ENCODE peak calls at places on chromosomes 16 and 17, in four cellular contexts. P, Y, N and V are unnamed samples.

GRCh38 chr17:35577826-35578194 is 561 bp downstream of the PEX12 start:
- DNase-seq in Y (no peak), N (no peak), P (peak; percentile 51), V (no peak)

GRCh38 chr16:25922438-25922837 is 230.7 kb downstream of the HS3ST4 start:
- DNase-seq in Y (no peak), P (no peak), N (no peak), V (no peak)

GRCh38 chr17:19718613-19719364 is 2.4 kb upstream of the SLC47A2 start:
- DNase-seq in Y (no peak), P (peak; percentile 15), N (no peak), V (no peak)

GRCh38 chr17:3770471-3770870 is 30.5 kb downstream of the ITGAE start:
- DNase-seq in Y (no peak), P (no peak), N (no peak), V (no peak)

GRCh38 chr16:19001788-19002187 is 18.1 kb downstream of the TMC7 start:
- DNase-seq in N (no peak), P (no peak), Y (no peak), V (no peak)

GRCh38 chr16:3127745-3128144 is 7.1 kb upstream of the ZNF213 start:
- DNase-seq in Y (no peak), N (no peak), P (no peak), V (no peak)

GRCh38 chr17:47957591-47958490 is at the start of gene PRR15L:
- DNase-seq in P (no peak), N (no peak), Y (no peak), V (no peak)

GRCh38 chr16:84553873-84554399 is 49.5 kb upstream of the MEAK7 start:
- DNase-seq in Y (no peak), P (no peak), N (no peak), V (no peak)

GRCh38 chr17:60863892-60864673 is 186.4 kb downstream of the BCAS3 start:
- DNase-seq in Y (no peak), N (no peak), P (no peak), V (peak; percentile 47)

GRCh38 chr16:67482260-67482924 is 955 bp downstream of the AGRP start:
- DNase-seq in P (no peak), N (no peak), Y (no peak), V (no peak)

GRCh38 chr16:82653550-82654511 is 27.1 kb downstream of the CDH13 start:
- DNase-seq in Y (no peak), N (peak; percentile 90), P (peak; percentile 5), V (no peak)

GRCh38 chr17:56316604-56317003 is 163.3 kb downstream of the ANKFN1 start:
- DNase-seq in P (no peak), N (no peak), Y (no peak), V (no peak)

GRCh38 chr17:31115168-31115567 is 20.4 kb downstream of the NF1 start:
- DNase-seq in P (no peak), Y (no peak), N (no peak), V (no peak)

GRCh38 chr17:38572665-38573365 is 32.9 kb downstream of the SRCIN1 start:
- DNase-seq in Y (peak; percentile 59), P (peak; percentile 24), N (no peak), V (no peak)

GRCh38 chr17:4945176-4945943 is 3.0 kb downstream of the PFN1 start:
- DNase-seq in N (peak; percentile 65), P (peak; percentile 87), Y (no peak), V (peak; percentile 67)

GRCh38 chr16:68490829-68491575 is 42.7 kb upstream of the SMPD3 start:
- DNase-seq in Y (peak; percentile 49), N (no peak), P (no peak), V (no peak)

GRCh38 chr17:9350083-9350482 is 225.5 kb downstream of the STX8 start:
- DNase-seq in P (no peak), N (no peak), Y (no peak), V (no peak)

GRCh38 chr16:81558444-81559175 is 114.0 kb downstream of the CMIP start:
- DNase-seq in P (peak; percentile 42), Y (no peak), N (no peak), V (no peak)

GRCh38 chr17:60901222-60901621 is 223.6 kb downstream of the BCAS3 start:
- DNase-seq in P (no peak), Y (no peak), N (no peak), V (no peak)

GRCh38 chr17:76709077-76709950 is 1.5 kb downstream of the MXRA7 start:
- DNase-seq in Y (no peak), P (peak; percentile 55), N (no peak), V (no peak)

GRCh38 chr16:66521951-66522771 is 27.8 kb downstream of the TK2 start:
- DNase-seq in N (peak; percentile 86), Y (peak; percentile 35), P (peak; percentile 77), V (peak; percentile 94)

GRCh38 chr17:27514595-27515413 is 58.6 kb downstream of the KSR1 start:
- DNase-seq in Y (no peak), N (no peak), P (no peak), V (no peak)

GRCh38 chr17:27512511-27513346 is 56.5 kb downstream of the KSR1 start:
- DNase-seq in Y (no peak), N (no peak), P (no peak), V (no peak)

GRCh38 chr17:27511154-27511553 is 54.9 kb downstream of the KSR1 start:
- DNase-seq in P (no peak), Y (no peak), N (no peak), V (no peak)

GRCh38 chr17:27511921-27512320 is 55.7 kb downstream of the KSR1 start:
- DNase-seq in P (no peak), N (no peak), Y (no peak), V (no peak)

GRCh38 chr17:27513849-27514248 is 57.6 kb downstream of the KSR1 start:
- DNase-seq in P (no peak), Y (no peak), N (no peak), V (no peak)
- TF ChIP-seq SPI1 in P (no peak), Y (no peak), N (no peak), V (no peak)

DNA sequence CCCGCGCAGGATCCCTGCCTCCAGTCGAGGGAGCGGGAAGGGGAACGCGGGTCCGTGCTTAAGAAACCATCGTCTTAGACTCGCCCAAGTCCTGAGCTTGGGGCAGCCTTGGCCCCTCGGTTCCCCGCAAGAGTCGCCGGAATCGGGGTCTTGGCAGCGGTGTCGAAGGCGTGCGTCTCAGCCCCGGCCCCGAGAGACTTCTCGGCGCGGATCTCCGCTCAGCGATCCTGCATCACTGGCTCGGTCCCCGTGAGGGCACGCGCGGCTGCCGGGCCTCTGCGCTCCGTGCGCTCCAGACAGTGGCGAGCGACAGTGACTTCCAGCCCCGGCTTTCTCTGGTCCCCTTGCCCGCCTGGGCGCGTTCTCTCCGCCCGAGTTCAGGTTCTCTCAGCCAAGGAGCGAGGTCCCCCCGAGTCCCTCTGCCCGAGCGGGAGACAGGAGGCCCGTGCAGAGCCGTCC is 383 bp downstream of the HS3ST3A1 start:
- DNase-seq in Y (peak; percentile 9), N (no peak), P (no peak), V (no peak)
- TF ChIP-seq SPI1 in Y (no peak), N (no peak), P (no peak), V (no peak)

DNA sequence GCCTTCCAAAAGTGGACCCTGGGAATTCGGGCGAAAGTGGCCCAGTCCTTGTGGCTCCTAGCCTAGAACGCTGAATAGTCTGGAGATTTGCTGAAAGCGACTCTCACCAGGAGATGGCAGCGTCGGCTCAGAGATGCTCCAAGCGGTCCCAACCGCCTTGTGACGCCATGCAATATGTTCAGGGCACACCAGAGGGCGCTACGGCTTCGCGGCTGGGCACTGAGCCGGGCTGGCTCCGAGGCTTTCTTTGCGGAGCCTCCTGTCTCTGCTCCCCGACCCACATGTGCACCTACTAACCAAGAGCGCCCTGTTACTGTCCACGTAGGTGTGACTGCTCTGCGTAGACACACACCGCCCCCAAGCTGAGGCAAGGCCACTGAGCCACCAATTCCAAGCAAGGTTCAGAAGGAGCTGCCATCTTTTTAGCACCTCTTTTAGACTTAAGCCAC is 36.9 kb downstream of the SYCE1L start:
- DNase-seq in N (no peak), P (peak; percentile 90), Y (peak; percentile 61), V (peak; percentile 83)
- TF ChIP-seq SPI1 in N (no peak), P (no peak), Y (no peak), V (no peak)

DNA sequence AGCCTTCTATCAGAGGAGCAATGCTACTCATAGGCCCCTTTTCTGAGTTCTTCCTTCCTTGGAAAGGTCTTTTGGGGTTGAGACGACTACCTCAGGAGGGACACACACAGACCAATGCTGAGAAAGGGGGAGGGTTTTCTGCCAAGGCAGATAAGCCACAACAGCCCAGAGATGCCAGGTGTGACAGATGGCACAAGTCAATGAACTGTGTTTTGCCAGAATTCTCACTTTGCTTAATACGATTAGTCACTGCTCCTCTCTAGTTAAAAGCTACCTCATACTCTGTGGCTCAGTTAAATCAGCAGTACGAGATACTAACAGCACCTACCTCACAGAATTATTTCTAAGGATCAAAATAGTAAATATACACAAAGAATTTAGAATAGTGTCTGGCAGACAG is 8.0 kb downstream of the BRD7 start:
- DNase-seq in P (no peak), N (no peak), Y (no peak), V (no peak)
- TF ChIP-seq SPI1 in P (no peak), N (no peak), Y (no peak), V (no peak)

GRCh38 chr17:2380225-2380922 is 20.5 kb downstream of the MNT start:
- DNase-seq in P (no peak), N (no peak), Y (no peak), V (no peak)
- TF ChIP-seq SPI1 in P (no peak), N (no peak), Y (no peak), V (no peak)

GRCh38 chr17:77741109-77741508 is 217.4 kb upstream of the TNRC6C start:
- DNase-seq in P (peak; percentile 36), Y (no peak), N (no peak), V (peak; percentile 8)
- TF ChIP-seq SPI1 in P (no peak), Y (no peak), N (no peak), V (no peak)

GRCh38 chr16:56611281-56611833 is 3.0 kb downstream of the MT2A start:
- DNase-seq in Y (no peak), N (no peak), P (no peak), V (no peak)

GRCh38 chr16:56608876-56609462 is 585 bp downstream of the MT2A start:
- DNase-seq in Y (no peak), N (no peak), P (no peak), V (no peak)

GRCh38 chr16:56609463-56609921 is 1.1 kb downstream of the MT2A start:
- DNase-seq in Y (peak; percentile 57), P (peak; percentile 66), N (peak; percentile 87), V (no peak)

GRCh38 chr16:56610609-56611111 is 2.3 kb downstream of the MT2A start:
- DNase-seq in N (no peak), P (no peak), Y (no peak), V (no peak)

DNA sequence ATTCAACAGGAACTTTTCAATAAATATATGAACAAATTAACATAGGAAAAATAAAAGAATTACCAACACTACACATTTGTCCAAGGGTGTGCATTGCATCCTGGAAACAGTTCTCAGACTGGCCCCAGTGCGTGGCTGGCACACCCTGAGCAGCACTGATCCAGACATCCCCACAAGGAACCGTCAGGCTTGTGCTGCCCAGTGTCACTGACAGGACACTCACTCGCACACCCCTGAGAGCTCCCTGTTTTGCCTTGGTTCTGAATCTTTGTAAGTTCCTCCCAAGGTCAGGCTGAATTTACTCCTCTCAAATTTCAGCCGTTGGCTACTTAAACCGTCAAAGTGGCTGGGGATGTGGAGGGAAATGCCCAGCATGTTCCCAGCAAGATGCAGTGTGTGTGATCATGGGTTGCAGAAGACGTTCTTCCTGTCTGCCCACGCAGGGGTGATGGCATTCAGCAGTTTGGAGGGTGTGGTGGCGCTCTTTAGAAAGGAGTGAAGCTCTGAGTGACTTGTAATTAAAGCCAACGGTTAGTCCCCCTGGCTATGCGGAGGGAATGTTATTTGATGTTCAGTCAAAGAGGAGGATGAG is 1.7 kb downstream of the MT2A start:
- DNase-seq in P (no peak), N (peak; percentile 55), Y (no peak), V (no peak)
- TF ChIP-seq SPI1 in P (no peak), N (no peak), Y (no peak), V (no peak)